ENCODE peak calls at places on chromosomes 7 and 10, in five cellular contexts. R, A, T, B and G are unnamed samples.

GRCh38 chr10:71383972-71384687 is 12.6 kb upstream of the CDH23 start:
- DNase-seq in R (peak), A (no peak), T (no peak), B (peak), G (peak)

GRCh38 chr10:15209827-15210509 is 41.5 kb upstream of the NMT2 start:
- DNase-seq in R (peak), B (peak), A (peak), T (peak), G (peak)

GRCh38 chr7:151891182-151891581 is 14.3 kb upstream of the PRKAG2 start:
- DNase-seq in B (no peak), A (no peak), R (no peak), T (no peak), G (no peak)

GRCh38 chr7:81248420-81248819 is 329.6 kb upstream of the SEMA3C start:
- DNase-seq in R (no peak), T (no peak), B (no peak), A (no peak), G (no peak)

GRCh38 chr10:26367771-26368170 is 70.4 kb upstream of the APBB1IP start:
- DNase-seq in B (peak), A (no peak), T (no peak), R (peak), G (peak)

GRCh38 chr7:98810166-98810802 is 59.5 kb downstream of the TMEM130 start:
- DNase-seq in T (no peak), R (no peak), A (no peak), B (no peak), G (no peak)

GRCh38 chr10:48445932-48446331 is 139.5 kb downstream of the MAPK8 start:
- DNase-seq in T (no peak), R (no peak), B (peak), A (no peak), G (no peak)

GRCh38 chr10:36172574-36172973 is 530.5 kb upstream of the FZD8 start:
- DNase-seq in B (no peak), R (no peak), A (no peak), T (no peak), G (no peak)

GRCh38 chr7:138564365-138564764 is 104.3 kb downstream of the TRIM24 start:
- DNase-seq in B (no peak), T (no peak), R (peak), A (no peak), G (no peak)

GRCh38 chr7:85890244-85890811 is 703.5 kb upstream of the SEMA3D start:
- DNase-seq in B (no peak), A (no peak), T (peak), R (peak), G (peak)

GRCh38 chr10:79488303-79488702 is 24.0 kb upstream of the EIF5AL1 start:
- DNase-seq in T (peak), A (no peak), B (no peak), R (no peak), G (peak)

GRCh38 chr7:102875700-102876192 is 37.1 kb upstream of the LRRC17 start:
- DNase-seq in R (peak), T (peak), A (no peak), B (no peak), G (peak)

GRCh38 chr7:154684651-154685563 is 318.0 kb downstream of the PAXIP1 start:
- DNase-seq in R (no peak), A (no peak), B (no peak), T (no peak), G (no peak)

GRCh38 chr10:43292745-43293676 is 26.1 kb upstream of the RASGEF1A start:
- DNase-seq in B (no peak), R (peak), A (no peak), T (peak), G (no peak)

GRCh38 chr10:117224036-117224430 is 16.9 kb upstream of the SLC18A2 start:
- DNase-seq in R (no peak), B (no peak), T (no peak), A (no peak), G (no peak)

GRCh38 chr10:44937201-44938005 is 22.2 kb upstream of the RASSF4 start:
- DNase-seq in T (no peak), A (no peak), B (peak), R (no peak), G (no peak)

GRCh38 chr10:132140167-132140925 is 46.4 kb upstream of the DPYSL4 start:
- DNase-seq in R (no peak), A (no peak), B (no peak), T (no peak), G (no peak)

GRCh38 chr7:133854739-133855138 is 272.4 kb upstream of the LRGUK start:
- DNase-seq in R (peak), B (no peak), A (no peak), T (peak), G (no peak)

GRCh38 chr7:7014827-7015610 is 167.3 kb upstream of the C1GALT1 start:
- DNase-seq in R (no peak), B (no peak), A (no peak), T (no peak), G (no peak)

GRCh38 chr7:97541188-97541587 is 190.7 kb upstream of the TAC1 start:
- DNase-seq in B (no peak), T (no peak), R (no peak), A (no peak), G (no peak)

GRCh38 chr7:120170849-120171248 is 102.1 kb upstream of the KCND2 start:
- DNase-seq in T (no peak), B (no peak), A (no peak), R (no peak), G (no peak)

GRCh38 chr10:60820093-60820769 is 42.0 kb downstream of the CDK1 start:
- DNase-seq in R (no peak), B (no peak), T (no peak), A (peak), G (peak)

GRCh38 chr7:30980751-30981150 is 17.0 kb downstream of the GHRHR start:
- DNase-seq in R (no peak), A (no peak), B (no peak), T (no peak), G (no peak)

GRCh38 chr7:123864438-123864837 is 19.5 kb downstream of the HYAL4 start:
- DNase-seq in R (no peak), B (no peak), A (no peak), T (no peak), G (no peak)

GRCh38 chr10:32957341-32958084 is 517 bp downstream of the ITGB1 start:
- DNase-seq in R (no peak), T (no peak), B (peak), A (no peak), G (no peak)

GRCh38 chr10:127375423-127375822 is 173.7 kb upstream of the NPS start:
- DNase-seq in T (no peak), B (no peak), R (no peak), A (no peak), G (no peak)

GRCh38 chr10:100847440-100847839 is 65.3 kb upstream of the SLF2 start:
- DNase-seq in R (no peak), A (no peak), T (peak), B (no peak), G (no peak)
- TF ChIP-seq YY1 in R (no peak), A (no peak), T (no peak), B (no peak), G (no peak)

DNA sequence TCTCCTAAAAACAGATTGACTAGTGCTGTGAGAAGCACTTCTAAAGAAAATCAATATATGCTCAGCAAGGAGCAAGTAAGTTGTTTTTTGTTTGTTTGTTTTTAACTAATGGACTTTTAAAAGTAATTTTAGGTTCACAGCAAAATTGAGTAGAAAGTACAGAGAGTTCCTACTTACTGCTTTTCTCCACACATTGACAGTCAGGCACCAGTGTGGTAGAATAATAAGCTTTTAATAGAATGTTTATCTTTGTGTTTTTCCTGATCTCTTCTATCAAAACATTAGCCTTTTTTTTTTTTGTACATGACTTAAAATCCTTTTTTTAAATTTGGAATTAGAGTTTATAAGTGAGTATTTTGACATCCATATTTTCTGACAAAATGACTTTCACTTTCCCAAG is 28.0 kb downstream of the MINPP1 start:
- DNase-seq in A (no peak), T (no peak), R (no peak), B (no peak), G (no peak)
- TF ChIP-seq ZNF274 in A (no peak), T (no peak), R (no peak), B (no peak), G (no peak)

GRCh38 chr7:24502135-24502488 is 71.1 kb upstream of the PALS2 start:
- DNase-seq in T (no peak), R (no peak), A (no peak), B (no peak), G (no peak)

GRCh38 chr7:24501452-24502134 is 71.7 kb upstream of the PALS2 start:
- DNase-seq in A (no peak), B (no peak), T (no peak), R (no peak), G (no peak)

GRCh38 chr7:24504871-24505270 is 68.4 kb upstream of the PALS2 start:
- DNase-seq in R (no peak), T (no peak), A (no peak), B (no peak), G (no peak)

GRCh38 chr7:24504040-24504439 is 69.2 kb upstream of the PALS2 start:
- DNase-seq in A (no peak), B (no peak), R (no peak), T (no peak), G (no peak)

GRCh38 chr7:24503511-24503910 is 69.7 kb upstream of the PALS2 start:
- DNase-seq in R (no peak), B (no peak), T (no peak), A (no peak), G (no peak)
- TF ChIP-seq YY1 in R (no peak), B (no peak), T (no peak), A (no peak), G (no peak)

DNA sequence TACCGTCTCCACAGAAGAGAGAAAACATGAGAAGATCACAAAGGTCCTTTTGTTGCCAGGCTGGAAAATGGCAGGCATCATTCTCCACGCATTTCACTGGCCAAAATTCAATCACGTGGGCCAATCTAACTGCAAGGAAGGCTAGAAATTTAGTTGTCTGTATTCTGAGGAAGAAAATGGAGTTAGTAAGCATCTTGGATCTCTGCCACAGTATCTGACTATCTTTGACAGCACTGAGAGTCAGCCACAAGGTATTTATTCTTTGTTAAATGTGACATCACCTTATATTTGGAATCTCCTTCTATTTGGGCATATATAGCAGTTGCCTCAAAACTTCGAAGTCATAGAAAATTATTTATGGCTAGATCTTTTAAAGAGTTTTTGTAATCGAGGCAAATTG is 213.9 kb downstream of the NSUN6 start:
- DNase-seq in B (no peak), A (no peak), R (no peak), T (no peak), G (no peak)
- TF ChIP-seq ZNF274 in B (no peak), A (no peak), R (no peak), T (no peak), G (no peak)

GRCh38 chr10:106857728-106858127 is 306.8 kb downstream of the SORCS1 start:
- DNase-seq in T (no peak), R (no peak), A (no peak), B (no peak), G (no peak)

GRCh38 chr10:106866244-106866845 is 298.2 kb downstream of the SORCS1 start:
- DNase-seq in A (peak), B (no peak), R (no peak), T (no peak), G (no peak)

GRCh38 chr10:106864031-106864430 is 300.5 kb downstream of the SORCS1 start:
- DNase-seq in A (no peak), R (no peak), T (no peak), B (no peak), G (no peak)

GRCh38 chr10:106863549-106863948 is 301.0 kb downstream of the SORCS1 start:
- DNase-seq in B (no peak), R (no peak), A (no peak), T (no peak), G (no peak)
- TF ChIP-seq YY1 in B (no peak), R (no peak), A (no peak), T (no peak), G (no peak)

GRCh38 chr10:122498521-122498920 is 37.2 kb downstream of the HTRA1 start:
- DNase-seq in R (no peak), A (no peak), B (no peak), T (no peak), G (no peak)
- TF ChIP-seq ZNF274 in R (no peak), A (no peak), B (no peak), T (no peak), G (no peak)

GRCh38 chr10:77479586-77479985 is 158.0 kb downstream of the KCNMA1 start:
- DNase-seq in A (no peak), B (no peak), T (no peak), R (no peak), G (no peak)
- TF ChIP-seq YY1 in A (no peak), B (no peak), T (no peak), R (no peak), G (no peak)

DNA sequence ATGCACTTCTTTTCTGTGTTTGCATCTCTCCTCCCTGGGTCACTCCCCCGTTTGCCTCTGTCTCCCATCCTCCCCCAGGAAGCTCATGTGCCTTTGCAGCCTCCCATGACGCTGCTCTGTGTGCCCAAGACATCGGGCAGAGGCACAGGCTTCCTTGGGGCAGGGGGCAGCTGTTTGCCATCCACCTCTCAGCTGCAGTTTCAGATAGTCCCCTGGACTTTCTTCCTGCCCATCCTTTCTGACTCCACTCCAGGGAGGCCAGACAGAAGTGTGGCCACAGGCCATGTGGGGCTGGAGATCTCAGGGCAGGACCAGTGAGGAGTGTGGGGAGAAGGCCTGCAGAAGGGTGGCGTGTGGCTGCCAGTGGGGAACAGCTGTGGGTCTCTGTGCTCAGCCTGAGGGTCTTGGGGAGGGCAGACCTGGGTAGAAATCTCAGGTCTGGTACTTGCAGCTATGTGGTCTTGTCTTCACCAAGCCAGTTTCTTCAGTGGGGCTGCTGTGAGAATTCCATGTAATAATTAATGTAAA is 10.6 kb upstream of the SAMD8 start:
- DNase-seq in A (no peak), R (no peak), B (no peak), T (no peak), G (no peak)
- TF ChIP-seq ZNF274 in A (no peak), R (no peak), B (no peak), T (no peak), G (no peak)

DNA sequence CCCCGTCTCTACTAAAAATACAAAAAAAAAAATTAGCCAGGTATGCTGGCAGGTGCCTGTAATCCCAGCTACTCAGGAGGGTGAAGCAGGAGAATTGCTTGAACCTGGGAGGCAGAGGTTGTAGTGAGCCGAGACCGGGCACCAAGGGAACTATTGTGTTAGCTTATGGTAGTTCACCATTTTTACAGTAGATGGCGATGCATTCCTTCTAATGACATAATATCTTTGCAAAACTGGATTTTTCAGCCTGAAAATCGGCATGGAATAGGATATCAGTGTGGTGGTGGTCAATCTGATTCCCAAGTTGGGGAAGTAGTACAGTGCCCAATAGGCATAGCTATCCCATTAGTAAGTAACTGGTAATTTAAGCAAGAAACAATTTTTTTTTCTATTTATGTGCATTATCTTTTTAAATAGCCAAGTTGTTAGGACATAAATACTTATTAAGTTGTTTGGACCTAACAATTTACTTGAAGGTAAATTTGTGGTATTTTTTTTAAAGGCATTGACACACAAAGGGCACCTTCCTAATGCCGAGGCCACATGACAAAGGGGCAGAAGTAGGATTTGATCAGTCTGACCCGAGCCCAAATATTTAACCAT is 17.6 kb upstream of the IMPDH1 start:
- DNase-seq in T (peak), B (no peak), R (peak), A (no peak), G (no peak)
- TF ChIP-seq YY1 in T (no peak), B (no peak), R (no peak), A (no peak), G (no peak)

DNA sequence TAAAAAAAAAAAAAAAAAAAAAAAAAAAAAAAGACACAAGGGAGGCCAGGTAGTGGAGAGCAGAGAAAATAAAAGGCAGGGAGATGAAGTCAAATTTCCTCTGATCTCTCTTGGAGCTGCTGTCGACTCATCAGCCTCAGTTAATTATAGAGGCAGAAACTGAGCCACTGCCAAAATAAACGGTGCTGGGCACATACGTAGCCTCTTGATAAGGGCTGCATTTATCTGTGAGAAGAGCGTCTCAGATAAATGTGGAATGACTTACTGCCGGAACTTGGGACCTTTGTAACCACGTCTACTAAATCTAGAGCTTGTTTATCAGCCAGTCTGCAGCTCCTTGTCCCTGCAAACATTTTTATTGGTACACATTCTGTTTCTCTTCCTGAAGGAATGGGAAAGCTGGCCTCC is 162.3 kb downstream of the BAMBI start:
- DNase-seq in R (peak), T (peak), A (no peak), B (no peak), G (no peak)
- TF ChIP-seq ZNF274 in R (no peak), T (no peak), A (no peak), B (no peak), G (no peak)